ENCODE peak calls at places on chromosome 22, in eight cellular contexts. Z, A, X, O, E, C, B and H are unnamed samples.

GRCh38 chr22:23082534-23083314 is 12.4 kb downstream of the GNAZ start:
- DNase-seq in X (no peak), E (no peak), Z (no peak), A (no peak), B (no peak), O (no peak), C (no peak), H (no peak)

GRCh38 chr22:34800265-34800664 is 265.7 kb upstream of the ISX start:
- DNase-seq in O (no peak), E (no peak), C (no peak), Z (no peak), B (no peak), X (no peak), A (no peak), H (no peak)

GRCh38 chr22:35601743-35602633 is 15.1 kb downstream of the MB start:
- DNase-seq in Z (no peak), C (no peak), O (no peak), X (no peak), A (no peak), E (peak; percentile 54), B (peak; percentile 72), H (no peak)

GRCh38 chr22:39405346-39406085 is 5.9 kb downstream of the TAB1 start:
- DNase-seq in X (peak; percentile 82), O (no peak), A (peak; percentile 45), E (peak; percentile 75), B (peak; percentile 65), Z (no peak), C (no peak), H (peak; percentile 80)

GRCh38 chr22:49132009-49132408 is 695.7 kb downstream of the BRD1 start:
- DNase-seq in O (no peak), X (no peak), Z (no peak), B (no peak), A (no peak), C (no peak), E (no peak), H (no peak)

GRCh38 chr22:17994424-17995108 is 29.8 kb downstream of the MICAL3 start:
- DNase-seq in X (no peak), E (no peak), B (no peak), O (peak; percentile 53), A (no peak), Z (no peak), C (no peak), H (no peak)

GRCh38 chr22:20267441-20268288 is 453 bp downstream of the RTN4R start:
- DNase-seq in A (no peak), E (no peak), X (no peak), B (no peak), O (no peak), C (peak; percentile 28), Z (no peak), H (no peak)

GRCh38 chr22:37563153-37564081 is 3.1 kb downstream of the CDC42EP1 start:
- DNase-seq in C (peak; percentile 90), O (no peak), E (peak; percentile 97), X (peak; percentile 85), B (peak; percentile 97), A (no peak), Z (no peak), H (peak; percentile 70)

GRCh38 chr22:32469799-32470212 is 4.8 kb upstream of the FBXO7 start:
- DNase-seq in O (no peak), C (peak; percentile 59), E (peak; percentile 55), A (no peak), B (peak; percentile 84), X (peak; percentile 58), Z (no peak), H (no peak)

GRCh38 chr22:50206599-50206998 is 5.8 kb downstream of the SELENOO start:
- DNase-seq in E (peak; percentile 32), B (peak; percentile 26), Z (no peak), X (no peak), O (no peak), C (peak; percentile 27), A (no peak), H (peak; percentile 69)

GRCh38 chr22:46788426-46789168 is 26.1 kb downstream of the TBC1D22A start:
- DNase-seq in B (no peak), O (no peak), X (no peak), C (no peak), E (no peak), A (no peak), Z (no peak), H (no peak)

GRCh38 chr22:37328017-37328416 is 45.7 kb downstream of the CYTH4 start:
- DNase-seq in O (no peak), Z (no peak), X (no peak), E (peak; percentile 59), C (no peak), A (no peak), B (peak; percentile 93), H (no peak)

GRCh38 chr22:40922484-40923303 is 28.5 kb upstream of the RBX1 start:
- DNase-seq in A (peak; percentile 22), Z (peak; percentile 32), X (no peak), E (peak; percentile 84), C (no peak), B (peak; percentile 72), O (peak; percentile 44), H (no peak)

GRCh38 chr22:48084041-48084748 is 1321.7 kb downstream of the TBC1D22A start:
- DNase-seq in B (no peak), C (no peak), O (peak; percentile 66), E (no peak), X (no peak), Z (no peak), A (no peak), H (no peak)

GRCh38 chr22:44351685-44352377 is 39.1 kb upstream of the SHISAL1 start:
- DNase-seq in Z (peak; percentile 56), E (peak; percentile 92), O (no peak), C (no peak), A (no peak), B (peak; percentile 95), X (peak; percentile 35), H (no peak)

GRCh38 chr22:38860291-38861169 is 11.5 kb downstream of the CBX6 start:
- DNase-seq in O (no peak), A (no peak), X (no peak), B (no peak), Z (no peak), E (no peak), C (no peak), H (no peak)

GRCh38 chr22:43643362-43643761 is 168.7 kb downstream of the EFCAB6 start:
- DNase-seq in B (no peak), X (peak; percentile 48), E (no peak), A (no peak), C (no peak), Z (no peak), O (no peak), H (peak; percentile 44)

GRCh38 chr22:32987081-32987631 is 71.0 kb downstream of the SYN3 start:
- DNase-seq in X (peak; percentile 41), A (no peak), O (no peak), B (no peak), E (peak; percentile 57), C (peak; percentile 54), Z (no peak), H (peak; percentile 56)

GRCh38 chr22:42692239-42693054 is 28.2 kb downstream of the A4GALT start:
- DNase-seq in X (no peak), E (no peak), O (peak; percentile 85), C (no peak), B (no peak), Z (no peak), A (no peak), H (no peak)

GRCh38 chr22:21862386-21863242 is 4.8 kb downstream of the MAPK1 start:
- DNase-seq in B (no peak), A (no peak), C (no peak), X (no peak), O (no peak), E (no peak), Z (no peak), H (no peak)

GRCh38 chr22:35334010-35334409 is 34.3 kb downstream of the TOM1 start:
- DNase-seq in B (no peak), E (no peak), Z (no peak), X (no peak), C (no peak), O (no peak), A (no peak), H (no peak)

GRCh38 chr22:26673485-26673884 is 16.1 kb downstream of the MIAT start:
- DNase-seq in E (peak; percentile 27), C (no peak), O (no peak), Z (peak; percentile 43), B (no peak), A (no peak), X (no peak), H (no peak)

GRCh38 chr22:48228468-48228867 is 1466.0 kb downstream of the TBC1D22A start:
- DNase-seq in C (no peak), A (no peak), E (no peak), B (no peak), Z (no peak), O (no peak), X (no peak), H (no peak)

GRCh38 chr22:35102663-35103062 is 36.7 kb downstream of the ISX start:
- DNase-seq in C (no peak), A (no peak), E (peak; percentile 2), Z (no peak), B (peak; percentile 2), O (no peak), X (no peak), H (no peak)

GRCh38 chr22:26549902-26550497 is 37.7 kb upstream of the TFIP11 start:
- DNase-seq in E (no peak), O (no peak), C (no peak), X (no peak), Z (no peak), B (no peak), A (no peak), H (no peak)

GRCh38 chr22:50174382-50175190 is 4.1 kb downstream of the PANX2 start:
- DNase-seq in C (no peak), X (no peak), B (no peak), O (no peak), Z (no peak), A (no peak), E (no peak), H (no peak)

GRCh38 chr22:22168190-22168940 is 76.2 kb upstream of the VPREB1 start:
- DNase-seq in X (no peak), Z (no peak), A (no peak), O (peak; percentile 30), C (no peak), B (peak; percentile 61), E (peak; percentile 66), H (no peak)

GRCh38 chr22:32793604-32794003 is 7.9 kb upstream of the TIMP3 start:
- DNase-seq in B (no peak), E (no peak), O (no peak), A (no peak), X (no peak), Z (no peak), C (no peak), H (no peak)

GRCh38 chr22:22061085-22062077 is 78.8 kb upstream of the TOP3B start:
- DNase-seq in B (peak; percentile 43), E (peak; percentile 69), O (no peak), Z (no peak), A (no peak), X (peak; percentile 26), C (no peak), H (peak; percentile 56)

GRCh38 chr22:24107668-24108067 is 73.6 kb upstream of the SUSD2 start:
- DNase-seq in C (peak; percentile 86), B (peak; percentile 90), X (peak; percentile 92), E (peak; percentile 89), Z (no peak), A (no peak), O (no peak), H (peak; percentile 91)

GRCh38 chr22:32697331-32697995 is 104.0 kb upstream of the TIMP3 start:
- DNase-seq in O (no peak), B (no peak), A (no peak), E (no peak), Z (no peak), X (no peak), C (no peak), H (no peak)

GRCh38 chr22:38921801-38922200 is 35.6 kb upstream of the APOBEC3A start:
- DNase-seq in Z (no peak), B (no peak), X (no peak), A (no peak), C (no peak), E (no peak), O (no peak), H (no peak)

GRCh38 chr22:22410121-22410520 is 98.4 kb downstream of the ZNF280B start:
- DNase-seq in A (no peak), B (no peak), E (no peak), Z (no peak), O (peak; percentile 58), X (no peak), C (no peak), H (no peak)

GRCh38 chr22:20164863-20165262 is 14.0 kb upstream of the CCDC188 start:
- DNase-seq in C (no peak), A (no peak), E (no peak), X (no peak), B (no peak), O (no peak), Z (no peak), H (no peak)